ENCODE peak calls at places on chromosome 17, in four cellular contexts. N, V, E and P are unnamed samples.
A peak's percentile ranks its signal among the peaks of the same experiment; 100 is the strongest.

GRCh38 chr17:15649861-15650391 is 30.4 kb upstream of the FBXW10B start:
- DNase-seq in N (peak; percentile 55), V (no peak), E (peak; percentile 65), P (peak; percentile 29)

GRCh38 chr17:42660692-42661345 is 1.7 kb downstream of the TUBG2 start:
- DNase-seq in N (peak; percentile 68), V (no peak), E (peak; percentile 67), P (no peak)

GRCh38 chr17:48484256-48484655 is 46.6 kb downstream of the HOXB1 start:
- DNase-seq in N (no peak), V (no peak), E (no peak), P (peak; percentile 24)

GRCh38 chr17:51456942-51457341 is 196.6 kb downstream of the UTP18 start:
- DNase-seq in N (peak; percentile 47), V (no peak), E (no peak), P (no peak)

GRCh38 chr17:41131979-41132378 is 8.0 kb upstream of the KRTAP4-12 start:
- DNase-seq in N (peak; percentile 27), V (no peak), E (peak; percentile 83), P (no peak)

GRCh38 chr17:78117027-78117981 is 11.3 kb downstream of the TMC6 start:
- DNase-seq in N (no peak), V (no peak), E (no peak), P (no peak)

GRCh38 chr17:61124562-61124961 is 275.1 kb upstream of the TBX2 start:
- DNase-seq in N (no peak), V (no peak), E (peak; percentile 73), P (no peak)

GRCh38 chr17:29930399-29931010 is 477 bp upstream of the SSH2 start:
- DNase-seq in N (no peak), V (no peak), E (peak; percentile 12), P (no peak)

GRCh38 chr17:80860101-80860671 is 131.5 kb upstream of the CHMP6 start:
- DNase-seq in N (no peak), V (no peak), E (no peak), P (no peak)

GRCh38 chr17:79977711-79978544 is 57.7 kb downstream of the TBC1D16 start:
- DNase-seq in N (no peak), V (no peak), E (no peak), P (no peak)

GRCh38 chr17:60874772-60875171 is 197.1 kb downstream of the BCAS3 start:
- DNase-seq in N (no peak), V (no peak), E (no peak), P (no peak)

GRCh38 chr17:4450710-4451316 is 17.1 kb downstream of the SPNS3 start:
- DNase-seq in N (no peak), V (no peak), E (no peak), P (no peak)

GRCh38 chr17:81402530-81402941 is 7.3 kb downstream of the BAHCC1 start:
- DNase-seq in N (no peak), V (no peak), E (no peak), P (no peak)

GRCh38 chr17:65797809-65798208 is 236.4 kb upstream of the AXIN2 start:
- DNase-seq in N (peak; percentile 26), V (peak; percentile 50), E (no peak), P (peak; percentile 25)

GRCh38 chr17:80870401-80870800 is 121.2 kb upstream of the CHMP6 start:
- DNase-seq in N (no peak), V (no peak), E (no peak), P (no peak)

GRCh38 chr17:5011928-5012327 is 14.2 kb downstream of the KIF1C start:
- DNase-seq in N (no peak), V (no peak), E (peak; percentile 51), P (no peak)

GRCh38 chr17:10879110-10879509 is 41.2 kb upstream of the PIRT start:
- DNase-seq in N (peak; percentile 30), V (peak; percentile 20), E (no peak), P (no peak)

GRCh38 chr17:80182845-80183223 is 13.0 kb downstream of the CARD14 start:
- DNase-seq in N (no peak), V (no peak), E (no peak), P (no peak)

GRCh38 chr17:57284984-57285646 is 28.8 kb downstream of the MSI2 start:
- DNase-seq in N (no peak), V (peak; percentile 20), E (no peak), P (peak; percentile 40)

DNA sequence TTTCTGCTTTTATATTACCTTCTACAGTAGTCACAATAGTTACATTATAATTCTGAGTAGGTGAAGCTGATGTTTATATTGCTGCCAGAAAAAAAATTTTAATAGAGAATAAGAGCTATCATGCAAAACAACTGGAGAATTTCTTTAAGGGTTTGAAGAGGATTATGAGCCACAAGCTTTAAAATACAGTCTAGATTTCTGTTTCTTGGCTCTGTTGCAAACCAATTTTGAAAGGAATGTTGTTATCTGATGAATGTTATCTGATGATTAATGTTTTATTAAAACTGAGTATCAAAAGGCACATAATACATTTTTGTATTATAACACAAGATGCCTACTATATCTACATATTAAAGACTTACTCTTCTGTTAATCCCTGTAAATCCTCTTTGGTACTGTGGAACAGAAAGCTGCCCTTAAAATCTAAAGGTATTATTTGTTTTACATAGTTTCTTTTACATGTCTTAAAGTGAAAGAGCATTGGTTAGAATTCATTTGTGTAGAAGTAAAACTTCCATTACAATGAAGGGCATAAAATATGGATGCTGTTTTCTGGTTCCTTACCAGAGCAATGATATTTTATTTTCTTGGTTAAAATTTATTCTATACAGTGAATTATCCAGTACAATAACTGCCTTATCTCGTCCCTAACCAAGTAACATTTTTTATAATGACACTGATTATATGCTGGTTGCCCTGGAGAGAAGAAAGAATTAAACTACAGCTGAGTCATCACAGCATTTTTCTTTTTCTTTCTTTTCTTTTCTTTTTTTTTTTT is 205.6 kb downstream of the TANC2 start:
- DNase-seq in N (no peak), V (no peak), E (peak; percentile 32), P (no peak)
- H3K4me1 ChIP-seq in N (peaks cover 16% of the 10 kb centered on the region), V (no peaks in the 10 kb centered on the region), E (no peaks in the 10 kb centered on the region), P (no peaks in the 10 kb centered on the region)

GRCh38 chr17:59175076-59175475 is 19.5 kb downstream of the PRR11 start:
- DNase-seq in N (no peak), V (no peak), E (no peak), P (no peak)
- H3K4me1 ChIP-seq in N (no peaks in the 10 kb centered on the region), V (no peaks in the 10 kb centered on the region), E (no peaks in the 10 kb centered on the region), P (no peaks in the 10 kb centered on the region)

DNA sequence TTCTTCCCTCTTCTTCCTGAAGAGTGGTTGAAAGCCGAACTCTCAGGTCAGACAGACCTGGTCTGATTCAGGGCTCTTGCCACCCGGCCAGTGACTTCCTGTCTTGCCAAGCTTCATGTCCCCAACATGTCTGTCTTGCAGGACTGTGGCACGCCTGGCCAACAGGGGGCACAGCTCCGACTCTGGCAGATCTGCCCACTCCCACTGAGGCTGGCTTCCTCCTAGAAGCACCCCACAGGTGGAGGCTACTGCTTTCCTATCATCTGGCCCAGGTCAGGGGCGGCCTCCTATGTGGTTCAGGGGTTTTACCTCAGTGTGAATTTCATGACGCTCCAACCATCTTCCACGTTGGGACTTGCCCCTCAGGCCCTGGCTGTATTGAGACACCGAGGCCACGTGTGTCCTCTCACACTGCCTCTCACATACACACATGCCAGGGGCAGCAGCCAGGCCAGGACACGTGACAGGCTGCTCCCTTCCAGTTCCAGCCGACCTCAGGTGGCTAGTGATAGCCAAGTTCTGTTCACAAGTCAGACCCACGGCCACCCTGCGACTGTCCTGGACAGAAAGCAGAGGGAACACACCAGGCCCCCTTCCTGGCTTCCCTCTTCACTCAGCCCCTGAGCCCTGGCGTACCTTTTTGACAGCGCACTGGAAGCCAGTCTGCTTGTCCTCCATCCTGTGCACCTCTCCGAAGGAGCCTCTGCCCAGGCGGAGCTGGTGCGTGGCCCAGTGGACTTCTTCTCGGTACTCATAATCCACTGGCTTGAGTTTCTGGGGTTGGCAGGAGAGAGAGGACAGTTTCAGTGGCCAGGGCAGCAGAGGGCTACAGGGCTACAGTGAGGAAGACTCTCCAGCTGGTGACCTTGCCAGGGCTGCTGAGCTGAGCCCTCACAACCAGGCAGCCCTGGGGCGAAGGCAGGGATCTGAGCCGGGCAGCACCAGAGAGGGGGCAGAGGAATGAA is 22.6 kb upstream of the SPATA32 start:
- DNase-seq in N (peak; percentile 65), V (no peak), E (peak; percentile 93), P (no peak)
- H3K4me1 ChIP-seq in N (peaks cover 28% of the 10 kb centered on the region), V (no peaks in the 10 kb centered on the region), E (peaks cover 16% of the 10 kb centered on the region), P (peaks cover 33% of the 10 kb centered on the region)

GRCh38 chr17:37386462-37386861 is 10.7 kb downstream of the C17orf78 start:
- DNase-seq in N (no peak), V (no peak), E (no peak), P (no peak)

GRCh38 chr17:37382056-37382455 is 6.3 kb downstream of the C17orf78 start:
- DNase-seq in N (no peak), V (no peak), E (no peak), P (no peak)

GRCh38 chr17:37388266-37388665 is 12.5 kb downstream of the C17orf78 start:
- DNase-seq in N (no peak), V (no peak), E (peak; percentile 40), P (no peak)

GRCh38 chr17:37385439-37385990 is 9.7 kb downstream of the C17orf78 start:
- DNase-seq in N (no peak), V (no peak), E (no peak), P (no peak)

GRCh38 chr17:37384560-37385160 is 8.9 kb downstream of the C17orf78 start:
- DNase-seq in N (no peak), V (no peak), E (no peak), P (no peak)
- H3K4me1 ChIP-seq in N (peaks cover 19% of the 10 kb centered on the region), V (no peaks in the 10 kb centered on the region), E (no peaks in the 10 kb centered on the region), P (no peaks in the 10 kb centered on the region)

GRCh38 chr17:76725580-76726230 is 701 bp downstream of the JMJD6 start:
- DNase-seq in N (peak; percentile 58), V (no peak), E (peak; percentile 32), P (peak; percentile 63)
- H3K4me1 ChIP-seq in N (peaks cover 17% of the 10 kb centered on the region), V (peaks cover 2% of the 10 kb centered on the region), E (peaks cover 8% of the 10 kb centered on the region), P (no peaks in the 10 kb centered on the region)

GRCh38 chr17:39774043-39774442 is 36.3 kb downstream of the GRB7 start:
- DNase-seq in N (no peak), V (no peak), E (no peak), P (no peak)
- H3K4me1 ChIP-seq in N (no peaks in the 10 kb centered on the region), V (no peaks in the 10 kb centered on the region), E (peaks cover 16% of the 10 kb centered on the region), P (no peaks in the 10 kb centered on the region)

DNA sequence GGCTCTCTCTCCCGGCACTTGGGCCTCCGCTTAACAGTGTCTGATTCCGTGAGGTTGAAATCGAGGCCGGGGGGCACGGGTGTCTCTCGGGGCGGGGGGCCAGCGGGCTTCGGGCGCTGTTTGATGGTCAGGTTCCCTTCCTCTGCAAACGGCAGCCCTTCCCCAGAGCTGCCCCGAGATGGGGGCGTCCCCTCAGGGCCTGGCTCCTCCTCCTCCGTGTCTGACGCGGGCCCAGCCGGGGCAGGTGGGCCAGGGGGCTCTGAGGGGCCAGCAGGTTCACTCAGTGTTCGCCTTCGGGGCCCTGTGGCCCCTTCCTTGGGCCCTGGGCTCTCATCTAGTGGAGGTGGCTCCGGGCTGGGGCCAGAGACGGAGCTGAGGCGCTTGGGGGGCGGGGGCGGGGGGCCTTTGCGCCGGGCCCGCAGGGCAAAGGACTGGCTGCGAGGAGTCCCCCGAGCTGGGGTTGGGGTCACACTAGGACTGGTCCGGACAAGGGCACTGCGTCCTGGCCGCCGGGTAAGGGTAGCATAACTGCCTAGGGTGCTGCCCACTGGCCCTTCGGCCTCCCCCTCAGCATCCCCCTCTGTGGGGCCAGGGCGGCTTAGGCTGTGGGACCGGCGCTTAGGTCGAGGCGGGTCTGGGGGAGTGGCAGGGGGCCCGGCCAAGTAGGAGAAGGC is 13.1 kb downstream of the CASKIN2 start:
- DNase-seq in N (no peak), V (no peak), E (no peak), P (no peak)
- H3K4me1 ChIP-seq in N (no peaks in the 10 kb centered on the region), V (no peaks in the 10 kb centered on the region), E (no peaks in the 10 kb centered on the region), P (no peaks in the 10 kb centered on the region)

GRCh38 chr17:13563916-13564315 is 37.8 kb downstream of the HS3ST3A1 start:
- DNase-seq in N (no peak), V (no peak), E (no peak), P (no peak)
- H3K4me1 ChIP-seq in N (peaks cover 11% of the 10 kb centered on the region), V (no peaks in the 10 kb centered on the region), E (peaks cover 11% of the 10 kb centered on the region), P (peaks cover 29% of the 10 kb centered on the region)

GRCh38 chr17:18195246-18195645 is 11.6 kb downstream of the ALKBH5 start:
- DNase-seq in N (no peak), V (no peak), E (no peak), P (no peak)
- H3K4me1 ChIP-seq in N (peaks cover 16% of the 10 kb centered on the region), V (no peaks in the 10 kb centered on the region), E (peaks cover 24% of the 10 kb centered on the region), P (no peaks in the 10 kb centered on the region)